ENCODE peak calls at places on chromosome 17, in seven cellular contexts. One of them, this sample, is unnamed. For H3K36me3, the result is how much of the 10 kb centered on the place peaks cover.

GRCh38 chr17:40535924-40536717 is 29.2 kb downstream of the CCR7 start:
- DNase-seq in H1: no peak
- DNase-seq in neural progenitor cell: no peak
- DNase-seq in GM23338: no peak
- DNase-seq in mammary epithelial cell: no peak
- DNase-seq in HCT116: no peak
- DNase-seq in GM23248: peak
- DNase-seq in this sample: no peak

GRCh38 chr17:17913695-17914332 is 58.4 kb downstream of the TOM1L2 start:
- DNase-seq in GM23248: peak
- DNase-seq in HCT116: peak
- DNase-seq in mammary epithelial cell: peak
- DNase-seq in GM23338: no peak
- DNase-seq in H1: peak
- DNase-seq in neural progenitor cell: peak
- DNase-seq in this sample: peak

GRCh38 chr17:51869387-51869786 is 289.1 kb downstream of the CA10 start:
- DNase-seq in mammary epithelial cell: peak
- DNase-seq in GM23338: peak
- DNase-seq in H1: no peak
- DNase-seq in HCT116: no peak
- DNase-seq in GM23248: peak
- DNase-seq in neural progenitor cell: peak
- DNase-seq in this sample: peak

GRCh38 chr17:81210868-81211267 is 11.9 kb downstream of the CEP131 start:
- DNase-seq in GM23338: peak
- DNase-seq in GM23248: no peak
- DNase-seq in neural progenitor cell: no peak
- DNase-seq in mammary epithelial cell: no peak
- DNase-seq in HCT116: no peak
- DNase-seq in H1: no peak
- DNase-seq in this sample: no peak

GRCh38 chr17:58785097-58785496 is 29.4 kb downstream of the PPM1E start:
- DNase-seq in GM23248: no peak
- DNase-seq in HCT116: no peak
- DNase-seq in GM23338: no peak
- DNase-seq in mammary epithelial cell: no peak
- DNase-seq in H1: no peak
- DNase-seq in neural progenitor cell: no peak
- DNase-seq in this sample: no peak

GRCh38 chr17:82215095-82215971 is 2.7 kb upstream of the CCDC57 start:
- DNase-seq in neural progenitor cell: no peak
- DNase-seq in GM23248: peak
- DNase-seq in HCT116: no peak
- DNase-seq in H1: no peak
- DNase-seq in GM23338: peak
- DNase-seq in mammary epithelial cell: no peak
- DNase-seq in this sample: peak

GRCh38 chr17:60679287-60679686 is 1.6 kb downstream of the BCAS3 start:
- DNase-seq in HCT116: no peak
- DNase-seq in neural progenitor cell: no peak
- DNase-seq in mammary epithelial cell: no peak
- DNase-seq in GM23248: no peak
- DNase-seq in H1: no peak
- DNase-seq in GM23338: no peak
- DNase-seq in this sample: no peak

GRCh38 chr17:1108810-1109605 is 70.8 kb downstream of the ABR start:
- DNase-seq in mammary epithelial cell: peak
- DNase-seq in GM23248: peak
- DNase-seq in GM23338: peak
- DNase-seq in neural progenitor cell: peak
- DNase-seq in HCT116: no peak
- DNase-seq in H1: no peak
- DNase-seq in this sample: peak

GRCh38 chr17:58060596-58061191 is 22.5 kb upstream of the DYNLL2 start:
- DNase-seq in GM23338: no peak
- DNase-seq in mammary epithelial cell: no peak
- DNase-seq in H1: no peak
- DNase-seq in neural progenitor cell: no peak
- DNase-seq in GM23248: peak
- DNase-seq in HCT116: no peak
- DNase-seq in this sample: no peak

GRCh38 chr17:39144414-39144813 is 7.0 kb downstream of the PLXDC1 start:
- DNase-seq in GM23338: no peak
- DNase-seq in GM23248: peak
- DNase-seq in mammary epithelial cell: peak
- DNase-seq in neural progenitor cell: no peak
- DNase-seq in HCT116: no peak
- DNase-seq in H1: no peak
- DNase-seq in this sample: no peak

GRCh38 chr17:2056221-2057129 is 1.6 kb downstream of the HIC1 start:
- DNase-seq in HCT116: no peak
- DNase-seq in GM23338: peak
- DNase-seq in GM23248: peak
- DNase-seq in mammary epithelial cell: no peak
- DNase-seq in H1: no peak
- DNase-seq in neural progenitor cell: peak
- DNase-seq in this sample: no peak

GRCh38 chr17:77370536-77370935 is 229.8 kb downstream of the SEC14L1 start:
- DNase-seq in neural progenitor cell: no peak
- DNase-seq in HCT116: no peak
- DNase-seq in GM23338: no peak
- DNase-seq in H1: no peak
- DNase-seq in mammary epithelial cell: no peak
- DNase-seq in GM23248: no peak
- DNase-seq in this sample: no peak

GRCh38 chr17:38358586-38359513 is 7.2 kb downstream of the SOCS7 start:
- DNase-seq in GM23248: peak
- DNase-seq in H1: no peak
- DNase-seq in GM23338: no peak
- DNase-seq in HCT116: no peak
- DNase-seq in neural progenitor cell: no peak
- DNase-seq in mammary epithelial cell: peak
- DNase-seq in this sample: no peak

GRCh38 chr17:30808785-30809286 is 15.7 kb downstream of the CRLF3 start:
- DNase-seq in H1: no peak
- DNase-seq in neural progenitor cell: no peak
- DNase-seq in GM23338: no peak
- DNase-seq in HCT116: no peak
- DNase-seq in GM23248: no peak
- DNase-seq in mammary epithelial cell: no peak
- DNase-seq in this sample: no peak

GRCh38 chr17:57557793-57558681 is 187.1 kb downstream of the CCDC182 start:
- DNase-seq in neural progenitor cell: no peak
- DNase-seq in HCT116: no peak
- DNase-seq in H1: no peak
- DNase-seq in GM23248: peak
- DNase-seq in mammary epithelial cell: peak
- DNase-seq in GM23338: no peak
- DNase-seq in this sample: peak

GRCh38 chr17:76805319-76805718 is 62.9 kb upstream of the MGAT5B start:
- DNase-seq in HCT116: no peak
- DNase-seq in H1: no peak
- DNase-seq in neural progenitor cell: no peak
- DNase-seq in mammary epithelial cell: peak
- DNase-seq in GM23248: peak
- DNase-seq in GM23338: no peak
- DNase-seq in this sample: no peak

GRCh38 chr17:78719630-78720298 is 62.3 kb downstream of the CYTH1 start:
- DNase-seq in mammary epithelial cell: no peak
- DNase-seq in H1: no peak
- DNase-seq in GM23338: no peak
- DNase-seq in neural progenitor cell: no peak
- DNase-seq in GM23248: no peak
- DNase-seq in HCT116: no peak
- DNase-seq in this sample: no peak

GRCh38 chr17:11969565-11969964 is 27.7 kb downstream of the ZNF18 start:
- DNase-seq in GM23338: no peak
- DNase-seq in neural progenitor cell: no peak
- DNase-seq in H1: no peak
- DNase-seq in HCT116: no peak
- DNase-seq in mammary epithelial cell: peak
- DNase-seq in GM23248: no peak
- DNase-seq in this sample: no peak

GRCh38 chr17:45170976-45171337 is 9.3 kb downstream of the HEXIM2 start:
- DNase-seq in GM23338: no peak
- DNase-seq in H1: no peak
- DNase-seq in GM23248: peak
- DNase-seq in HCT116: peak
- DNase-seq in mammary epithelial cell: peak
- DNase-seq in neural progenitor cell: no peak
- DNase-seq in this sample: no peak

GRCh38 chr17:80758793-80759673 is 214.4 kb downstream of the RPTOR start:
- DNase-seq in HCT116: no peak
- DNase-seq in GM23338: no peak
- DNase-seq in neural progenitor cell: no peak
- DNase-seq in H1: no peak
- DNase-seq in GM23248: peak
- DNase-seq in mammary epithelial cell: no peak
- DNase-seq in this sample: no peak

GRCh38 chr17:39754161-39754957 is 16.6 kb downstream of the GRB7 start:
- DNase-seq in neural progenitor cell: peak
- DNase-seq in H1: no peak
- DNase-seq in HCT116: peak
- DNase-seq in GM23248: peak
- DNase-seq in mammary epithelial cell: peak
- DNase-seq in GM23338: peak
- DNase-seq in this sample: peak

GRCh38 chr17:47279062-47279801 is 25.6 kb downstream of the ITGB3 start:
- DNase-seq in GM23248: peak
- DNase-seq in neural progenitor cell: no peak
- DNase-seq in mammary epithelial cell: peak
- DNase-seq in H1: no peak
- DNase-seq in GM23338: peak
- DNase-seq in HCT116: no peak
- DNase-seq in this sample: no peak
- H3K4me3 ChIP-seq in GM23248: peak
- H3K4me3 ChIP-seq in neural progenitor cell: no peak
- H3K4me3 ChIP-seq in mammary epithelial cell: no peak
- H3K4me3 ChIP-seq in H1: no peak
- H3K4me3 ChIP-seq in GM23338: no peak
- H3K4me3 ChIP-seq in HCT116: no peak
- H3K4me3 ChIP-seq in this sample: no peak

DNA sequence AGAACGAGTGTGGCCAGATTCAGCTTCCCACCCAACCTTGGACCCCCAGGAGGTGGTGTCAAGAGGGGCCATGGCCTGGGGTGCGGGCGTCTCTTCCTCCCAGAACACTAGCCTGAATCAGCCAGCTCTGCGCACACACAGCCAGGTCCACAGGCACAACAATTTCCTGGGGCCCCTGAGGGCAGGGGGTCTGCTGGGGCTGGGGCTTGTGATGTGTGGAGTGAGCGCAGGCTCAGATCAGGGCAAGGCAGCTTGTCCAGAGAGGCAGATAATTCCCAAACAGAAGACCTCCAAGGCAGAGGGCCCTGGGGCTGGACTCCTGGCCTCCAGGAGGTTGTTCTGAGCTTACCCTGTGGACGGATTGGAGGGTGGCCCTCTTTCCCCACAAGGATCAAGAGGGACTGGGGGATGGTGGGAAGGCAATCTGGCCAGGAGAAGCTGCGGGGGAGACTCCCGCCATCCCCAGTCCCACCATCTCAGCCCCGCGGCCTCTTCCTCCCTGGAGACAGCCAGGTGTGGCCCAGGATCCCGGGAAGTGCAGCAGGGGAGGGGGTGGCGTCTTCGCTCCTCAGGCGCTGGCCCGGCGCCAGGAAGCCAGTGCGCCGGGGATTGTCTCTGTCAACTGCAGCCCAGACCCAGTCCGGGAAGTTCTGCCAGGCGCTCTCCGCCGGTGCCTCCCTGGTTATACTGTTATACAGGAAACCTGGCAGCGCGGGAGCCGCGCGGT is 52.0 kb upstream of the AMZ2 start:
- DNase-seq in GM23248: no peak
- DNase-seq in HCT116: no peak
- DNase-seq in GM23338: peak
- DNase-seq in neural progenitor cell: peak
- DNase-seq in H1: no peak
- DNase-seq in mammary epithelial cell: no peak
- DNase-seq in this sample: no peak
- TF ChIP-seq EZH2 in GM23248: peak
- TF ChIP-seq EZH2 in HCT116: no peak
- TF ChIP-seq EZH2 in GM23338: peak
- TF ChIP-seq EZH2 in neural progenitor cell: peak
- TF ChIP-seq EZH2 in H1: peak
- TF ChIP-seq EZH2 in mammary epithelial cell: no peak
- TF ChIP-seq EZH2 in this sample: peak

DNA sequence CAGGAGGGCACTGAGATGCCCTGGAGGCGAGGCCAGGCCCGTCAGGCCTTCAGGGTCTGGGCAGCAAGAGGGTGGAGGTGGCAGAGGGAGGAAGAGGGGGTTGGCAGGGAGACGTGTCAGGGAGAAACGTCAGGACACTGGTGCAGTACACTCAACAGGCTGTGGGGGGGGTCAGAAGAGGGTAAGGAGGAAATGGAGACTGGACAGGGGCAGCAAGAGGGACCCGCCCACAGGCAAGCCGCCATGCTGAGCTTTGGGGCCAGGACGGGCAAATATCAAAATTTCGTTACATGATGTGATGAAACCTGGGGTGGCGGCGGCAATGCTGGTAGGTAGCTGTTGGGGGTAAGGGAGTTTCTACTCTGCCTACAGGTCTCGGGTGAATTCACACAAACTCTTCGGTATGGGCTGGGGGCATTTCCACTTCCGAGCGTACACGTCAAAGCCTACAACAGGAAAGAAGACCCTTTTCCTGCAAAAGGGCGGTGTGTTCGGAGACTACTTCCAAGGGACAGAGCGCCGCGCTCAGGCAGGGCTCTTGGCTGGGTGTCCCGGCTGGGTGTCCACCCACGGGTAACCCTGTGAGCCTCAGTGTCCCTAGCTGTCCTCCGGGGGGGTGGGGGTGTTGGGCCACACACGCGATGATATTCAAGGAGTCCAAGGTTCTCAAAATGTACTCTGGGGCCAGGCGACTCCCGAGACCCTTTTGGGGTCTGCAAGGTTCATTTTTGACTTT is 43.3 kb upstream of the ATP2A3 start:
- DNase-seq in H1: no peak
- DNase-seq in GM23338: peak
- DNase-seq in mammary epithelial cell: no peak
- DNase-seq in neural progenitor cell: no peak
- DNase-seq in GM23248: no peak
- DNase-seq in HCT116: no peak
- DNase-seq in this sample: no peak
- H3K36me3 ChIP-seq in H1: under half
- H3K36me3 ChIP-seq in GM23338: under half
- H3K36me3 ChIP-seq in mammary epithelial cell: under half
- H3K36me3 ChIP-seq in neural progenitor cell: under half
- H3K36me3 ChIP-seq in GM23248: under half
- H3K36me3 ChIP-seq in HCT116: under half
- H3K36me3 ChIP-seq in this sample: under half

DNA sequence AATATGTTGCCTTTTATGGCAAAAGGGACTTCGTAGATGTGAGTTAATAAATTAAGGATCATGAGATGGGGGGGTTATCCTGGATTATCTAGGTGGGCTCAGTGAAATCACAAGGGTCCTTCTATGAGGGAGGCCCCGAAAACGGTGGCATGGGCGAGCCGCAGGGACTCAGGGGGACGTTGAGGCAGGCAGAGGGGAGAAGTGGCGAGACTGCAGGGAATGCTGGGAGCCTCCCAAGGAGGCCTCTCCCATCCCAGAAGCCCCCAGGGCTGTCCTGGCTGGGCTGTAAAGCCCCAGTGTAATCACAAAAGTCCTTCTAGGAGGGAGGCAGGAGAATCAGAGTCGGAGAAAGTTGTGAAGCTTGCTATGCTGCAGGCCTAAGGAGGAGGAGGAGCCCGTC is 35.0 kb downstream of the ITGAE start:
- DNase-seq in neural progenitor cell: no peak
- DNase-seq in H1: no peak
- DNase-seq in mammary epithelial cell: no peak
- DNase-seq in GM23248: no peak
- DNase-seq in GM23338: no peak
- DNase-seq in HCT116: no peak
- DNase-seq in this sample: no peak
- H3K4me3 ChIP-seq in neural progenitor cell: no peak
- H3K4me3 ChIP-seq in H1: no peak
- H3K4me3 ChIP-seq in mammary epithelial cell: no peak
- H3K4me3 ChIP-seq in GM23248: no peak
- H3K4me3 ChIP-seq in GM23338: no peak
- H3K4me3 ChIP-seq in HCT116: peak
- H3K4me3 ChIP-seq in this sample: no peak